ENCODE peak calls at places on chromosomes 11 and 22, in nine cellular contexts. D, S, A, Q, J, N, Z, B and O are unnamed samples.

GRCh38 chr11:76512851-76513653 is 68.2 kb downstream of the EMSY start:
- DNase-seq in A (no peak), B (no peak), S (no peak), J (peak), Z (peak), N (peak), D (no peak), Q (no peak), O (peak)

GRCh38 chr11:86041975-86042378 is 26.9 kb downstream of the PICALM start:
- DNase-seq in B (peak), N (peak), Q (no peak), D (no peak), S (no peak), J (peak), A (no peak), Z (peak), O (peak)

GRCh38 chr11:39589391-39589790 is 1870.1 kb downstream of the LRRC4C start:
- DNase-seq in A (no peak), S (no peak), B (no peak), Z (no peak), D (no peak), N (no peak), J (no peak), Q (no peak), O (no peak)

GRCh38 chr11:115208808-115209259 is 295.4 kb downstream of the CADM1 start:
- DNase-seq in N (no peak), J (no peak), Z (no peak), B (no peak), D (no peak), Q (no peak), A (no peak), S (no peak), O (no peak)

GRCh38 chr11:7060828-7061227 is 28.0 kb upstream of the RBMXL2 start:
- DNase-seq in S (no peak), J (peak), B (peak), A (no peak), D (no peak), Z (no peak), N (no peak), Q (no peak), O (peak)

GRCh38 chr22:46407748-46408147 is 72.2 kb downstream of the TRMU start:
- DNase-seq in B (no peak), J (no peak), S (no peak), A (no peak), Z (no peak), N (no peak), Q (no peak), D (no peak), O (no peak)

GRCh38 chr11:3357302-3357701 is 21.6 kb downstream of the ZNF195 start:
- DNase-seq in A (no peak), D (no peak), J (no peak), B (no peak), N (no peak), Z (no peak), Q (no peak), S (no peak), O (no peak)

GRCh38 chr11:74754507-74755255 is 6.0 kb downstream of the RNF169 start:
- DNase-seq in S (no peak), N (peak), B (peak), Z (no peak), Q (no peak), A (no peak), D (no peak), J (peak), O (peak)

GRCh38 chr11:134741453-134742227 is 329.6 kb upstream of the B3GAT1 start:
- DNase-seq in A (peak), B (peak), J (peak), Z (no peak), S (no peak), D (peak), Q (no peak), N (no peak), O (peak)

GRCh38 chr11:121767433-121767832 is 314.7 kb upstream of the SORL1-AS1 start:
- DNase-seq in S (no peak), D (no peak), N (no peak), A (no peak), Q (no peak), Z (no peak), J (no peak), B (no peak), O (no peak)
- H3K4me3 ChIP-seq in S (no peak), D (no peak), N (no peak), A (no peak), Q (no peak), Z (no peak), J (no peak), B (no peak), O (no peak)

DNA sequence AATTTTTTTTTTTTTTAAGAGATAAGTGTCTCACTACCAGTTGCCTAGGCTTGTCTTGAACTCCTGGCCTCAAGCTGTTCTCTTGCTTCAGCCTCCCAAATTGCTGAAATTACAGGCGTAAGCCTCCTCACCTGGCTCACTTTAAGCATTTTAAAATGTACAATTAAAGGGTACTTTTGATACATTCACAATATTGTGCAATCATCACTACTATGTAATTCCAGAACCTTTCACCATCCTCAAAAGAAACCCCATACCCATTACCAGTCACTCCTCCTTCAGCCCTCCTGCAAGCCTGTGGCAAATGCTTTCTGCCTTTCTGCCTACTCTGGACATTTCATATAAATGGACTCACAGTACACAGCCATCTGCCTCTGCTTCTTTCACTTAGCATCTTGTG is 34.5 kb upstream of the WT1 start:
- DNase-seq in J (no peak), B (no peak), N (no peak), S (no peak), A (no peak), Z (no peak), Q (no peak), D (no peak), O (no peak)
- TF ChIP-seq CTCF in J (no peak), B (no peak), N (no peak), S (no peak), A (no peak), Z (no peak), Q (no peak), D (no peak), O (no peak)

GRCh38 chr11:65781962-65782815 is 1.4 kb upstream of the AP5B1 start:
- DNase-seq in B (no peak), D (peak), S (no peak), J (no peak), Q (peak), A (no peak), N (no peak), Z (no peak), O (no peak)
- H3K4me3 ChIP-seq in B (no peak), D (no peak), S (peak), J (no peak), Q (no peak), A (no peak), N (no peak), Z (peak), O (no peak)

GRCh38 chr11:99687320-99687719 is 666.6 kb downstream of the CNTN5 start:
- DNase-seq in N (peak), S (no peak), Z (no peak), A (no peak), B (no peak), Q (no peak), J (no peak), D (no peak), O (peak)
- TF ChIP-seq CTCF in N (peak), S (no peak), Z (peak), A (no peak), B (no peak), Q (no peak), J (peak), D (no peak), O (no peak)

GRCh38 chr22:17369553-17370035 is 334 bp downstream of the CECR2 start:
- DNase-seq in A (no peak), B (no peak), D (no peak), Z (peak), Q (peak), J (no peak), S (peak), N (no peak), O (peak)
- H3K4me3 ChIP-seq in A (peak), B (no peak), D (peak), Z (peak), Q (no peak), J (no peak), S (peak), N (no peak), O (peak)

DNA sequence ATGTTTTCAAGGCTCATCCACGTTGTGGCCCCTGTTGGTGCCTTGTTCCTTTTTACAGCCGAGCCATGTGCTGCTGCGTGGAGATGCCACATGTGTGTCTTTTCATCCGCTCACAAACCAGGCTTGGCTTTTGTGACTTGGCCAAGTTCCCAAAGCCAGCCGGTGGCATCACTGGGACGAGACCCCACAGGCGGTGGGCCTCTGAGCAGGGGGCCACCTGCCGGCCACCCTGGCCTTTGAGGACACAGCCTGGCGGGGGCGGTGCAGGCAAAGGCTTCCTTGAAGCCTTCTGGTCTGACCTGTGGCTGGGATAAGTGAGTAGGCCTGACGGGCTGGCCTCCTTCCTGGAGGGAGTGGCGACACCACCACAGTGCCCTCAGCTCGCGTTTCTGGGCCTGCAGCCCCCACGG is 10.6 kb downstream of the GRK2 start:
- DNase-seq in Z (peak), A (no peak), J (no peak), D (peak), S (no peak), B (no peak), Q (peak), N (no peak), O (peak)
- TF ChIP-seq CTCF in Z (peak), A (no peak), J (peak), D (no peak), S (peak), B (peak), Q (no peak), N (no peak), O (peak)

GRCh38 chr11:56909080-56909479 is 79.6 kb upstream of the OR5AK2 start:
- DNase-seq in D (no peak), B (no peak), A (no peak), J (no peak), Q (no peak), N (no peak), S (no peak), Z (no peak), O (no peak)

GRCh38 chr11:56909563-56909962 is 79.2 kb upstream of the OR5AK2 start:
- DNase-seq in B (no peak), J (no peak), S (no peak), N (no peak), Q (no peak), D (no peak), Z (no peak), A (no peak), O (no peak)

GRCh38 chr11:56905442-56905841 is 83.3 kb upstream of the OR5AK2 start:
- DNase-seq in B (no peak), D (no peak), S (no peak), J (no peak), Z (no peak), N (peak), Q (no peak), A (no peak), O (no peak)

GRCh38 chr11:56905936-56906335 is 82.8 kb upstream of the OR5AK2 start:
- DNase-seq in D (no peak), J (peak), Q (no peak), N (peak), B (no peak), Z (no peak), A (no peak), S (no peak), O (no peak)

DNA sequence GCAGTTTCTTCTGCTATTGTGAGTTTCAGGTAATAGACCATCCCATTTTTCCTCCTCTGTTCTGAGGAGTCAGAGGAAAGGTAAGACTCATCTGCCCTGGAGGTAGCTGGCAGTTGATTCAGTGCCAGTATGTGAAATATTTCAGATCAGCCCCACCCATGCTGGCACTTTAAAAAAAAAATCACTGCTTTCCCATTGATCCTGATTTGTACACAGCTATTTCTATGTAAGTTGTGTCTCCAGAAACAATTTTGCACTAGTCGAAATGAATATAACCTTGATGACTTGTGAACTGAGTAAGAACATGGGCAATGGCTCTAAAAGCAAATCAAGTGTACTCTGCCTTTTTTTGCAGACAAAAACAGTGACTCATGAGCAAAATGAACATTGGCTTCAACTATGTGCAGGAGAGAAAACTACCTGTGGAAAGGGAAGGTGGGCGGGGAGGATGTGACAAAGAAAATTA is 82.0 kb upstream of the OR5AK2 start:
- DNase-seq in S (no peak), N (peak), Q (no peak), J (no peak), B (no peak), D (no peak), A (no peak), Z (no peak), O (no peak)
- H3K4me3 ChIP-seq in S (no peak), N (peak), Q (no peak), J (no peak), B (no peak), D (no peak), A (no peak), Z (no peak), O (no peak)

GRCh38 chr11:67630943-67631331 is 1.2 kb upstream of the NUDT8 start:
- DNase-seq in N (no peak), Z (no peak), J (no peak), B (no peak), D (no peak), S (no peak), Q (no peak), A (no peak), O (no peak)
- TF ChIP-seq CTCF in N (no peak), Z (no peak), J (no peak), B (no peak), D (no peak), S (peak), Q (no peak), A (no peak), O (no peak)